ENCODE peak calls at places on chromosomes 13 and 19, in nine cellular contexts. One of them, this sample, is unnamed.

GRCh38 chr19:1911995-1912394 is 6.8 kb downstream of the ADAT3 start:
- DNase-seq in activated B cell treated with CpG ODN at 0.5 μM for 24 hours: no peak
- DNase-seq in Daoy: no peak
- DNase-seq in stimulated activated effector memory CD8-positive, alpha-beta T cell treated with anti-CD3 and anti-CD28 coated beads, Interleukin-12 subunit alpha, Interleukin-12 subunit beta, amount 100 ng/mL, for 72 hours: no peak
- DNase-seq in MCF 10A: no peak
- DNase-seq in stimulated activated CD4-positive, alpha-beta T cell treated with anti-CD3 and anti-CD28 coated beads, Interleukin-4, amount 100 ng/mL, for 24 hours: no peak
- DNase-seq in H54: no peak
- DNase-seq in SW 1271: no peak
- DNase-seq in erythroblast: no peak
- DNase-seq in this sample: no peak

GRCh38 chr13:98300956-98301641 is 124.0 kb upstream of the RNF113B start:
- DNase-seq in activated B cell treated with CpG ODN at 0.5 μM for 24 hours: no peak
- DNase-seq in stimulated activated effector memory CD8-positive, alpha-beta T cell treated with anti-CD3 and anti-CD28 coated beads, Interleukin-12 subunit alpha, Interleukin-12 subunit beta, amount 100 ng/mL, for 72 hours: no peak
- DNase-seq in H54: no peak
- DNase-seq in MCF 10A: peak
- DNase-seq in stimulated activated CD4-positive, alpha-beta T cell treated with anti-CD3 and anti-CD28 coated beads, Interleukin-4, amount 100 ng/mL, for 24 hours: no peak
- DNase-seq in SW 1271: no peak
- DNase-seq in Daoy: peak
- DNase-seq in erythroblast: no peak
- DNase-seq in this sample: peak

GRCh38 chr19:38197937-38198704 is 25.9 kb downstream of the DPF1 start:
- DNase-seq in Daoy: no peak
- DNase-seq in erythroblast: no peak
- DNase-seq in stimulated activated CD4-positive, alpha-beta T cell treated with anti-CD3 and anti-CD28 coated beads, Interleukin-4, amount 100 ng/mL, for 24 hours: no peak
- DNase-seq in stimulated activated effector memory CD8-positive, alpha-beta T cell treated with anti-CD3 and anti-CD28 coated beads, Interleukin-12 subunit alpha, Interleukin-12 subunit beta, amount 100 ng/mL, for 72 hours: no peak
- DNase-seq in H54: no peak
- DNase-seq in MCF 10A: no peak
- DNase-seq in SW 1271: no peak
- DNase-seq in activated B cell treated with CpG ODN at 0.5 μM for 24 hours: no peak
- DNase-seq in this sample: no peak

GRCh38 chr19:5138606-5139594 is 170.0 kb downstream of the KDM4B start:
- DNase-seq in erythroblast: no peak
- DNase-seq in H54: peak
- DNase-seq in stimulated activated CD4-positive, alpha-beta T cell treated with anti-CD3 and anti-CD28 coated beads, Interleukin-4, amount 100 ng/mL, for 24 hours: peak
- DNase-seq in Daoy: peak
- DNase-seq in MCF 10A: peak
- DNase-seq in SW 1271: no peak
- DNase-seq in stimulated activated effector memory CD8-positive, alpha-beta T cell treated with anti-CD3 and anti-CD28 coated beads, Interleukin-12 subunit alpha, Interleukin-12 subunit beta, amount 100 ng/mL, for 72 hours: peak
- DNase-seq in activated B cell treated with CpG ODN at 0.5 μM for 24 hours: peak
- DNase-seq in this sample: no peak

GRCh38 chr13:42086582-42086981 is 38.1 kb downstream of the DGKH start:
- DNase-seq in H54: no peak
- DNase-seq in stimulated activated CD4-positive, alpha-beta T cell treated with anti-CD3 and anti-CD28 coated beads, Interleukin-4, amount 100 ng/mL, for 24 hours: no peak
- DNase-seq in Daoy: no peak
- DNase-seq in stimulated activated effector memory CD8-positive, alpha-beta T cell treated with anti-CD3 and anti-CD28 coated beads, Interleukin-12 subunit alpha, Interleukin-12 subunit beta, amount 100 ng/mL, for 72 hours: no peak
- DNase-seq in MCF 10A: no peak
- DNase-seq in SW 1271: no peak
- DNase-seq in activated B cell treated with CpG ODN at 0.5 μM for 24 hours: no peak
- DNase-seq in erythroblast: no peak
- DNase-seq in this sample: no peak

GRCh38 chr13:73943137-73943964 is 190.9 kb downstream of the KLF12 start:
- DNase-seq in stimulated activated effector memory CD8-positive, alpha-beta T cell treated with anti-CD3 and anti-CD28 coated beads, Interleukin-12 subunit alpha, Interleukin-12 subunit beta, amount 100 ng/mL, for 72 hours: no peak
- DNase-seq in H54: no peak
- DNase-seq in SW 1271: no peak
- DNase-seq in Daoy: no peak
- DNase-seq in stimulated activated CD4-positive, alpha-beta T cell treated with anti-CD3 and anti-CD28 coated beads, Interleukin-4, amount 100 ng/mL, for 24 hours: no peak
- DNase-seq in activated B cell treated with CpG ODN at 0.5 μM for 24 hours: no peak
- DNase-seq in MCF 10A: no peak
- DNase-seq in erythroblast: no peak
- DNase-seq in this sample: no peak

GRCh38 chr19:15291089-15291488 is 41.2 kb downstream of the BRD4 start:
- DNase-seq in SW 1271: no peak
- DNase-seq in stimulated activated CD4-positive, alpha-beta T cell treated with anti-CD3 and anti-CD28 coated beads, Interleukin-4, amount 100 ng/mL, for 24 hours: no peak
- DNase-seq in Daoy: no peak
- DNase-seq in erythroblast: no peak
- DNase-seq in H54: no peak
- DNase-seq in MCF 10A: no peak
- DNase-seq in activated B cell treated with CpG ODN at 0.5 μM for 24 hours: no peak
- DNase-seq in stimulated activated effector memory CD8-positive, alpha-beta T cell treated with anti-CD3 and anti-CD28 coated beads, Interleukin-12 subunit alpha, Interleukin-12 subunit beta, amount 100 ng/mL, for 72 hours: no peak
- DNase-seq in this sample: no peak

GRCh38 chr19:47658431-47659383 is 49.8 kb downstream of the BICRA start:
- DNase-seq in SW 1271: no peak
- DNase-seq in activated B cell treated with CpG ODN at 0.5 μM for 24 hours: no peak
- DNase-seq in stimulated activated effector memory CD8-positive, alpha-beta T cell treated with anti-CD3 and anti-CD28 coated beads, Interleukin-12 subunit alpha, Interleukin-12 subunit beta, amount 100 ng/mL, for 72 hours: no peak
- DNase-seq in stimulated activated CD4-positive, alpha-beta T cell treated with anti-CD3 and anti-CD28 coated beads, Interleukin-4, amount 100 ng/mL, for 24 hours: no peak
- DNase-seq in MCF 10A: no peak
- DNase-seq in erythroblast: no peak
- DNase-seq in H54: no peak
- DNase-seq in Daoy: no peak
- DNase-seq in this sample: no peak

GRCh38 chr13:77267362-77267761 is 59.5 kb downstream of the MYCBP2 start:
- DNase-seq in stimulated activated effector memory CD8-positive, alpha-beta T cell treated with anti-CD3 and anti-CD28 coated beads, Interleukin-12 subunit alpha, Interleukin-12 subunit beta, amount 100 ng/mL, for 72 hours: no peak
- DNase-seq in SW 1271: no peak
- DNase-seq in stimulated activated CD4-positive, alpha-beta T cell treated with anti-CD3 and anti-CD28 coated beads, Interleukin-4, amount 100 ng/mL, for 24 hours: no peak
- DNase-seq in H54: no peak
- DNase-seq in Daoy: no peak
- DNase-seq in MCF 10A: no peak
- DNase-seq in erythroblast: no peak
- DNase-seq in activated B cell treated with CpG ODN at 0.5 μM for 24 hours: no peak
- DNase-seq in this sample: no peak

GRCh38 chr19:43739836-43740235 is 14.9 kb downstream of the SMG9 start:
- DNase-seq in stimulated activated effector memory CD8-positive, alpha-beta T cell treated with anti-CD3 and anti-CD28 coated beads, Interleukin-12 subunit alpha, Interleukin-12 subunit beta, amount 100 ng/mL, for 72 hours: no peak
- DNase-seq in erythroblast: no peak
- DNase-seq in H54: no peak
- DNase-seq in SW 1271: no peak
- DNase-seq in activated B cell treated with CpG ODN at 0.5 μM for 24 hours: no peak
- DNase-seq in stimulated activated CD4-positive, alpha-beta T cell treated with anti-CD3 and anti-CD28 coated beads, Interleukin-4, amount 100 ng/mL, for 24 hours: no peak
- DNase-seq in MCF 10A: peak
- DNase-seq in Daoy: peak
- DNase-seq in this sample: no peak

GRCh38 chr13:70809588-70809987 is 701.3 kb upstream of the KLHL1 start:
- DNase-seq in H54: no peak
- DNase-seq in SW 1271: no peak
- DNase-seq in stimulated activated CD4-positive, alpha-beta T cell treated with anti-CD3 and anti-CD28 coated beads, Interleukin-4, amount 100 ng/mL, for 24 hours: no peak
- DNase-seq in Daoy: no peak
- DNase-seq in MCF 10A: no peak
- DNase-seq in stimulated activated effector memory CD8-positive, alpha-beta T cell treated with anti-CD3 and anti-CD28 coated beads, Interleukin-12 subunit alpha, Interleukin-12 subunit beta, amount 100 ng/mL, for 72 hours: no peak
- DNase-seq in activated B cell treated with CpG ODN at 0.5 μM for 24 hours: no peak
- DNase-seq in erythroblast: no peak
- DNase-seq in this sample: no peak

GRCh38 chr19:10736189-10736588 is 18.3 kb downstream of the DNM2 start:
- DNase-seq in MCF 10A: no peak
- DNase-seq in stimulated activated CD4-positive, alpha-beta T cell treated with anti-CD3 and anti-CD28 coated beads, Interleukin-4, amount 100 ng/mL, for 24 hours: no peak
- DNase-seq in stimulated activated effector memory CD8-positive, alpha-beta T cell treated with anti-CD3 and anti-CD28 coated beads, Interleukin-12 subunit alpha, Interleukin-12 subunit beta, amount 100 ng/mL, for 72 hours: no peak
- DNase-seq in SW 1271: no peak
- DNase-seq in H54: no peak
- DNase-seq in erythroblast: no peak
- DNase-seq in Daoy: no peak
- DNase-seq in activated B cell treated with CpG ODN at 0.5 μM for 24 hours: no peak
- DNase-seq in this sample: no peak

GRCh38 chr13:29361716-29362115 is 233.8 kb downstream of the SLC7A1 start:
- DNase-seq in stimulated activated CD4-positive, alpha-beta T cell treated with anti-CD3 and anti-CD28 coated beads, Interleukin-4, amount 100 ng/mL, for 24 hours: no peak
- DNase-seq in H54: no peak
- DNase-seq in erythroblast: no peak
- DNase-seq in activated B cell treated with CpG ODN at 0.5 μM for 24 hours: no peak
- DNase-seq in Daoy: no peak
- DNase-seq in SW 1271: no peak
- DNase-seq in stimulated activated effector memory CD8-positive, alpha-beta T cell treated with anti-CD3 and anti-CD28 coated beads, Interleukin-12 subunit alpha, Interleukin-12 subunit beta, amount 100 ng/mL, for 72 hours: no peak
- DNase-seq in MCF 10A: no peak
- DNase-seq in this sample: no peak

GRCh38 chr19:5251096-5252065 is 89.2 kb downstream of the PTPRS start:
- DNase-seq in stimulated activated effector memory CD8-positive, alpha-beta T cell treated with anti-CD3 and anti-CD28 coated beads, Interleukin-12 subunit alpha, Interleukin-12 subunit beta, amount 100 ng/mL, for 72 hours: no peak
- DNase-seq in H54: no peak
- DNase-seq in erythroblast: no peak
- DNase-seq in Daoy: peak
- DNase-seq in stimulated activated CD4-positive, alpha-beta T cell treated with anti-CD3 and anti-CD28 coated beads, Interleukin-4, amount 100 ng/mL, for 24 hours: no peak
- DNase-seq in activated B cell treated with CpG ODN at 0.5 μM for 24 hours: no peak
- DNase-seq in MCF 10A: no peak
- DNase-seq in SW 1271: no peak
- DNase-seq in this sample: no peak

GRCh38 chr19:916645-917322 is 349 bp upstream of the KISS1R start:
- DNase-seq in activated B cell treated with CpG ODN at 0.5 μM for 24 hours: no peak
- DNase-seq in Daoy: no peak
- DNase-seq in stimulated activated effector memory CD8-positive, alpha-beta T cell treated with anti-CD3 and anti-CD28 coated beads, Interleukin-12 subunit alpha, Interleukin-12 subunit beta, amount 100 ng/mL, for 72 hours: no peak
- DNase-seq in SW 1271: no peak
- DNase-seq in erythroblast: peak
- DNase-seq in H54: no peak
- DNase-seq in MCF 10A: no peak
- DNase-seq in stimulated activated CD4-positive, alpha-beta T cell treated with anti-CD3 and anti-CD28 coated beads, Interleukin-4, amount 100 ng/mL, for 24 hours: peak
- DNase-seq in this sample: no peak

GRCh38 chr13:27476943-27477681 is 26.7 kb upstream of the MTIF3 start:
- DNase-seq in activated B cell treated with CpG ODN at 0.5 μM for 24 hours: no peak
- DNase-seq in MCF 10A: peak
- DNase-seq in stimulated activated CD4-positive, alpha-beta T cell treated with anti-CD3 and anti-CD28 coated beads, Interleukin-4, amount 100 ng/mL, for 24 hours: peak
- DNase-seq in erythroblast: no peak
- DNase-seq in Daoy: peak
- DNase-seq in H54: no peak
- DNase-seq in stimulated activated effector memory CD8-positive, alpha-beta T cell treated with anti-CD3 and anti-CD28 coated beads, Interleukin-12 subunit alpha, Interleukin-12 subunit beta, amount 100 ng/mL, for 72 hours: no peak
- DNase-seq in SW 1271: no peak
- DNase-seq in this sample: no peak

GRCh38 chr19:2253106-2254051 is 2.8 kb downstream of the JSRP1 start:
- DNase-seq in H54: no peak
- DNase-seq in erythroblast: peak
- DNase-seq in SW 1271: no peak
- DNase-seq in activated B cell treated with CpG ODN at 0.5 μM for 24 hours: peak
- DNase-seq in stimulated activated effector memory CD8-positive, alpha-beta T cell treated with anti-CD3 and anti-CD28 coated beads, Interleukin-12 subunit alpha, Interleukin-12 subunit beta, amount 100 ng/mL, for 72 hours: no peak
- DNase-seq in stimulated activated CD4-positive, alpha-beta T cell treated with anti-CD3 and anti-CD28 coated beads, Interleukin-4, amount 100 ng/mL, for 24 hours: peak
- DNase-seq in MCF 10A: no peak
- DNase-seq in Daoy: peak
- DNase-seq in this sample: peak

GRCh38 chr19:4811328-4812131 is 20.0 kb downstream of the TICAM1 start:
- DNase-seq in stimulated activated CD4-positive, alpha-beta T cell treated with anti-CD3 and anti-CD28 coated beads, Interleukin-4, amount 100 ng/mL, for 24 hours: peak
- DNase-seq in SW 1271: no peak
- DNase-seq in stimulated activated effector memory CD8-positive, alpha-beta T cell treated with anti-CD3 and anti-CD28 coated beads, Interleukin-12 subunit alpha, Interleukin-12 subunit beta, amount 100 ng/mL, for 72 hours: peak
- DNase-seq in H54: peak
- DNase-seq in activated B cell treated with CpG ODN at 0.5 μM for 24 hours: peak
- DNase-seq in Daoy: peak
- DNase-seq in erythroblast: peak
- DNase-seq in MCF 10A: peak
- DNase-seq in this sample: peak

GRCh38 chr13:48431987-48432615 is 19.2 kb upstream of the LPAR6 start:
- DNase-seq in activated B cell treated with CpG ODN at 0.5 μM for 24 hours: no peak
- DNase-seq in H54: no peak
- DNase-seq in SW 1271: no peak
- DNase-seq in stimulated activated CD4-positive, alpha-beta T cell treated with anti-CD3 and anti-CD28 coated beads, Interleukin-4, amount 100 ng/mL, for 24 hours: no peak
- DNase-seq in MCF 10A: peak
- DNase-seq in Daoy: no peak
- DNase-seq in stimulated activated effector memory CD8-positive, alpha-beta T cell treated with anti-CD3 and anti-CD28 coated beads, Interleukin-12 subunit alpha, Interleukin-12 subunit beta, amount 100 ng/mL, for 72 hours: no peak
- DNase-seq in erythroblast: no peak
- DNase-seq in this sample: no peak

GRCh38 chr19:38251564-38252051 is 4.6 kb downstream of the PPP1R14A start:
- DNase-seq in MCF 10A: no peak
- DNase-seq in SW 1271: no peak
- DNase-seq in H54: no peak
- DNase-seq in stimulated activated CD4-positive, alpha-beta T cell treated with anti-CD3 and anti-CD28 coated beads, Interleukin-4, amount 100 ng/mL, for 24 hours: no peak
- DNase-seq in erythroblast: no peak
- DNase-seq in activated B cell treated with CpG ODN at 0.5 μM for 24 hours: no peak
- DNase-seq in Daoy: no peak
- DNase-seq in stimulated activated effector memory CD8-positive, alpha-beta T cell treated with anti-CD3 and anti-CD28 coated beads, Interleukin-12 subunit alpha, Interleukin-12 subunit beta, amount 100 ng/mL, for 72 hours: no peak
- DNase-seq in this sample: no peak

This sample was measured in cardiac muscle cell.